ENCODE peak calls at places on chromosome 19, in nine cellular contexts. K is testis, V is spleen, O is adrenal gland, I is body of pancreas, N is uterus, Y is transverse colon, A is IMR-90, T is heart left ventricle. H is an unnamed sample.

GRCh38 chr19:30877591-30878230 is 471.5 kb downstream of the TSHZ3 start:
- DNase-seq in K (peak), V (no peak), O (peak), I (peak), N (no peak), Y (no peak), A (no peak), T (no peak), H (no peak)

GRCh38 chr19:13978306-13978705 is 26.0 kb downstream of the DCAF15 start:
- DNase-seq in K (peak), V (peak), O (peak), I (peak), N (peak), Y (peak), A (no peak), T (peak), H (no peak)

GRCh38 chr19:18167975-18168645 is 5.5 kb upstream of the IFI30 start:
- DNase-seq in K (no peak), V (peak), O (peak), I (no peak), N (no peak), Y (peak), A (peak), T (peak), H (peak)

GRCh38 chr19:43623889-43624670 is 4.7 kb upstream of the ZNF428 start:
- DNase-seq in K (peak), V (no peak), O (no peak), I (no peak), N (no peak), Y (no peak), A (no peak), T (no peak), H (no peak)

GRCh38 chr19:7450243-7451223 is 38.3 kb downstream of the PEX11G start:
- DNase-seq in K (no peak), V (no peak), O (no peak), I (no peak), N (no peak), Y (no peak), A (peak), T (no peak), H (no peak)

GRCh38 chr19:290539-291521 is at the start of gene PLPP2:
- DNase-seq in K (peak), V (no peak), O (no peak), I (peak), N (peak), Y (peak), A (no peak), T (no peak), H (peak)

GRCh38 chr19:8922591-8922990 is 87.6 kb downstream of the MUC16 start:
- DNase-seq in K (peak), V (no peak), O (no peak), I (no peak), N (no peak), Y (no peak), A (no peak), T (no peak), H (no peak)

GRCh38 chr19:7152568-7152967 is 83.1 kb downstream of the ZNF557 start:
- DNase-seq in K (peak), V (no peak), O (no peak), I (no peak), N (no peak), Y (no peak), A (no peak), T (no peak), H (no peak)

GRCh38 chr19:55265173-55265572 is 6.4 kb upstream of the PPP6R1 start:
- DNase-seq in K (no peak), V (peak), O (no peak), I (no peak), N (no peak), Y (no peak), A (no peak), T (no peak), H (no peak)

GRCh38 chr19:510606-511100 is 3.4 kb downstream of the TPGS1 start:
- DNase-seq in K (peak), V (peak), O (peak), I (peak), N (peak), Y (peak), A (peak), T (peak), H (peak)

GRCh38 chr19:913080-913748 is at the start of gene R3HDM4:
- DNase-seq in K (peak), V (peak), O (peak), I (peak), N (peak), Y (peak), A (peak), T (peak), H (peak)

GRCh38 chr19:38877781-38878574 is at the start of gene RINL:
- DNase-seq in K (no peak), V (peak), O (no peak), I (peak), N (no peak), Y (peak), A (no peak), T (peak), H (no peak)

DNA sequence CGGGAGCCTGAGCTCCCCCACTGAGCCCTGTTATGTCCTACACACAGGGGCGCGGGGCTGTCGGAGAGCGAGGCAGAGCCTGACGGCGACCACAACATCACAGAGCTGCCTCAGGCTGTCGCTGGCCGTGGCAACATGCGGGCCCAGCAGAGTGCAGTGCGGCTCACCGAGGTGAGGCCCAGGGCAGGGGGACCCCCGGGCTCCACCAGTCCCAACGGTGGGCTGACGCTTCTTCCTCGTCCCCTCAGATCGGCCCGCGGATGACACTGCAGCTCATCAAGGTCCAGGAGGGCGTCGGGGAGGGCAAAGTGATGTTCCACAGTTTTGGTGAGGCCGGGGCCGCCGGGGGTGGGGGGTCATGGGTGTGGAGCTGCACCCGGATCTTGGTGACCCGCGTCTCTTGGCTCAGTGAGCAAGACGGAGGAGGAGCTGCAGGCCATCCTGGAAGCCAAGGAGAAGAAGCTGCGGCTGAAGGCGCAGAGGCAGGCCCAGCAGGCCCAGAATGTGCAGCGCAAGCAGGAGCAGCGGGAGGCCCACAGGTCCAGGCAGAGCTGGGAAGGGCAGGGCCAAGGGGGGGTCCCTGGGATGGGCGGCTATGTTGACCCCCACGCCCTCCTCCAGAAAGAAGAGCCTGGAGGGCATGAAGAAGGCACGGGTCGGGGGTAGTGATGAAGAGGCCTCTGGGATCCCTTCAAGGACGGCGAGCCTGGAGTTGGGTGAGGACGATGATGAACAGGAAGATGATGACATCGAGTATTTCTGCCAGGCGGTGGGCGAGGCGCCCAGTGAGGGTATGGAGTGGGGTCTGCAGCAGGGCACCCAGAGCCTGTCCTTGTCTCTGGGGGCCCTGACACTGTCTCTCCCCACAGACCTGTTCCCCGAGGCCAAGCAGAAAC is 1.2 kb upstream of the P2RY11 start:
- DNase-seq in K (no peak), V (no peak), O (no peak), I (no peak), N (no peak), Y (peak), A (no peak), T (no peak), H (no peak)
- TF ChIP-seq POLR2A in K (no peak), V (no peak), O (no peak), I (no peak), N (no peak), Y (no peak), A (no peak), T (no peak), H (no peak)

DNA sequence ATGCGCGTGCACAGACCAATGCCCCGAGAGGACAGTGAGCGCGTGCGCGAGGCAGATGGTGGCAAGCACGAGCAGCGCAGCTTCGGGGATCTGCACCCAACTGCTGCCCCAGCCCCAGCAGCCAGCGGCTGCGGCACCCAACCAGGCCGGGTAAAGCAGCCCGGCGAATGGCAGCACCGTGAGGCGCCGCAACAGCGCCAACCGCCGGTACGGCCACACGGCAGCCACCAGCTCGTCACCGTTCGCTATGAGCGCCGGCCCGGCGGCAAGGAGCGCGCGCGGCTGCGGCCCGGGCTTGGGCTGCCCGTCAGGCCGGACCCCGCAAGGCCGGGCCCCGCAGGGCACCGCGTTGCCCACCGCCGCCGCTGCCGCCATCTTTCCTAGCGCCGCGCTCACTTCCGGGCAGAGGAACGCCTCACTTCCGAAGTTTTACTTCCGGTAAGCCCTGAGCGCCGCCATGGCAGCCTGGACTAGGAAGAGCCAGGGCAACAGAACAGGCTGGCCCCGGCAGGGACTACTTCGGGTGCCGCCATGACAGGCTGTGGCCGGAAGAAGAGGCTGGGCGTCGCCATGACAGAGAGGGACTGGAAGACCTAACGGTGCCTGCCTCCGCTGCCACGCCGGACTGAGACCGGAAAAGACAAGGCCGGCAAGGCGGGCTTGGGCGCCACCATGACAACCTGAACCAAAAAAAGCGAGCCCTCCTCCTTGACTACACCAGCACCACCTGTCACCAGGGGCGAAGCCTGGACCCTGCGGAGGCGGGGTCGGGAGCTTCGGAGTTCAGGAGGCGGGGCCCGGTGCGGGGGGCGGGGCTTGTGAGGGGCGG is at the start of gene ATP13A1:
- DNase-seq in K (peak), V (peak), O (peak), I (peak), N (peak), Y (peak), A (peak), T (peak), H (peak)
- TF ChIP-seq POLR2A in K (no peak), V (peak), O (peak), I (peak), N (peak), Y (peak), A (peak), T (no peak), H (peak)

DNA sequence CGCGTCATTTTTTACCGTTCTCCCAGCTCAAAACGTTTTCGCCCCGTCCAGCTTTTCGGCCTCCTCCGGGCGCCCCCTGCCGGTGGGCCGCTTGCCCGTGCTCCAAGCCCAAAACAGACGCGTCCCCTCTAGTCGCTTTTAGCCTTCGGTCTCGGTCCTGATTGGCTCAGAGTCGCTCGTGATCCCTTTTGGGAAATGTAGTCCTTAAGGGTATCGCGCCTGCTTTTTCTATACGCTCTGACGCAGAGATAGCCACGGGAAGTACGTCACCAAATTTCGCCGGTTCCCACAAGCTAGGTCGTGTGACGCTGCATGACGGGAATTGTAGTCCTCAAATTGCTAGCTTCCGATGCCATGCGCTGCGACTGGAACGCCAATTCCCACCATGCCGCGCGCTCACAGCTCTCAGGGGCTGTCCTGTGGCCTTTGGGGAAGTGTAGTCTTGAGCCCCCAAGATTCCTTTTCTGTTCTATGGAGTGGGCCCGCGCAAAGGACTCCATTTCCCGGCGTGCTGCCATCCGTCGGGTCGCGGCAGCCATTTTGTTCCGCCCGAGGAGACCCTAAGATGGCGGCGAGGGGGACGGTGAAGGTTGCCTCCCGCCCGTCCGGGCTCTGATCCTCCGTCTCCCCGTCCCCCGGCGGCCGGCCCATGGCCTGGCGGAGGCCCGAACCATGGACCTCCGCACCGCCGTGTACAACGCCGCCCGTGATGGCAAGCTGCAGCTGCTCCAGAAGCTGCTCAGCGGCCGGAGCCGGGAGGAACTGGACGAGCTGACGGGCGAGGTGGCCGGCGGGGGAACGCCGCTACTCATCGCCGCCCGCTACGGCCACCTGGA is at the start of gene FEM1A:
- DNase-seq in K (peak), V (peak), O (peak), I (peak), N (peak), Y (peak), A (peak), T (peak), H (peak)
- TF ChIP-seq POLR2A in K (no peak), V (peak), O (peak), I (peak), N (peak), Y (peak), A (peak), T (peak), H (peak)

GRCh38 chr19:11138659-11139526 is 16.7 kb downstream of the SPC24 start:
- DNase-seq in K (peak), V (peak), O (peak), I (peak), N (peak), Y (peak), A (peak), T (peak), H (peak)
- TF ChIP-seq POLR2A in K (no peak), V (no peak), O (no peak), I (no peak), N (peak), Y (no peak), A (no peak), T (no peak), H (peak)

GRCh38 chr19:2578911-2579677 is 103.2 kb downstream of the GADD45B start:
- DNase-seq in K (peak), V (peak), O (peak), I (peak), N (peak), Y (peak), A (peak), T (peak), H (peak)
- TF ChIP-seq POLR2A in K (no peak), V (no peak), O (no peak), I (peak), N (peak), Y (no peak), A (peak), T (no peak), H (peak)

GRCh38 chr19:35019144-35019543 is 11.1 kb upstream of the SCN1B start:
- DNase-seq in K (no peak), V (no peak), O (no peak), I (no peak), N (no peak), Y (no peak), A (no peak), T (no peak), H (no peak)
- TF ChIP-seq POLR2A in K (no peak), V (no peak), O (no peak), I (no peak), N (no peak), Y (no peak), A (no peak), T (no peak), H (no peak)

GRCh38 chr19:48933382-48933932 is at the start of gene DHDH:
- DNase-seq in K (peak), V (peak), O (peak), I (peak), N (peak), Y (peak), A (peak), T (peak), H (peak)
- TF ChIP-seq POLR2A in K (no peak), V (no peak), O (no peak), I (peak), N (no peak), Y (no peak), A (no peak), T (no peak), H (no peak)

DNA sequence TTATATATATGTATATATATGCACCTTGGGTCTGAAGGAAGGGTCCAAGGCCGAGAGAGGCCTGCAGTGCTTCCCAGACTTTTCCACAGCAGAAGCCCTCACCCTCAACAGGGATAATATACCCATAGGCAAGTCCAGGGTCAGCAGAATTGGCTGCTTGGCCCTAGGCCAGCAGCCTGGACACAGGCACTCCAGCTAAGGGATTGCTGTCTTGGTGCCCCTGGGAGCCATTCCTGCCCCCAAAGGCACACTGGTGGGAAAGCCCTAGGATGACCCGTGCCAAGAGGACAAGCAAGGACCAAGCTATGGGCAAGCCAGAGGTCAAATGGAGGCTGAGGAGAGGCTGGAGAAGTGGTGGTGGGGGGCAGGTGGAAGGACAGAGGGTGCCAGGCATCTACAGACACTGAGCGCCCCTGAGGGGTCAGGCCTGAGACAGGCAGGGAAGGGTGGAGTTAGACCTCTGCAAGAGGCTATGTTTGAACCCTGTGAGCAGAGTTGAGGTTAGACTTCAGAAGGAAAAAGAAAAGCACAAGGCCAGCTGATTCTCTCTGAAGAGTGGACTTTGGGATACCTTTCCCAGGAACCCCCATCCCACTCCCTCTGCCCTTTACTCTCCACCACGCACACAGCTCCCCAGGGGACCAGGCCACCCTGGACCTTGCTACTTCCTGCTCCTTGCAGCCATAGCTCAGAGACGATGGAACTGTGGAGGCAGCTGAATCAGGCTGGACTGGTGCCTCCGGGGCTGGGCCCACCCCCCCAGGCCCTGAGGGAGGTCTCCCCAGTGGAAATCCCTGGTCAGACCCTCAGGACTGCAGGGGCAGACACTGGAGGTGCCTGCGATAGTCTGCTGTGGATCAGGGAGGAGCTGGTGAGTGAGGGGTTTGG is at the start of gene ERICH4:
- DNase-seq in K (no peak), V (peak), O (no peak), I (no peak), N (no peak), Y (peak), A (no peak), T (peak), H (no peak)
- TF ChIP-seq POLR2A in K (no peak), V (no peak), O (no peak), I (no peak), N (no peak), Y (no peak), A (no peak), T (no peak), H (no peak)